ENCODE peak calls at places on chromosomes 6 and 20, in four cellular contexts. Q is GM12878, Y is upper lobe of left lung, B is HepG2. G is an unnamed sample.
A peak's percentile ranks its signal among the peaks of the same experiment; 100 is the strongest.

GRCh38 chr6:135919026-135919425 is 67.5 kb downstream of the PDE7B start:
- ATAC-seq in Q (no peak), B (no peak), Y (no peak), G (no peak)

GRCh38 chr6:69818223-69818930 is 21.6 kb upstream of the LMBRD1 start:
- ATAC-seq in B (peak; percentile 51), Q (no peak), Y (no peak), G (no peak)

GRCh38 chr6:89657445-89658158 is 19.1 kb upstream of the LYRM2 start:
- ATAC-seq in B (no peak), Q (no peak), Y (no peak), G (no peak)

GRCh38 chr6:169472786-169473416 is 219.3 kb upstream of the THBS2 start:
- ATAC-seq in B (no peak), Y (no peak), Q (no peak), G (no peak)

GRCh38 chr6:156795825-156796224 is 18.6 kb downstream of the ARID1B start:
- ATAC-seq in Y (no peak), B (no peak), Q (no peak), G (no peak)

GRCh38 chr6:168888786-168889345 is 364.8 kb downstream of the THBS2 start:
- ATAC-seq in Q (no peak), B (no peak), Y (no peak), G (no peak)

GRCh38 chr20:59144179-59144830 is 19.3 kb upstream of the ZNF831 start:
- ATAC-seq in Y (no peak), Q (no peak), B (no peak), G (no peak)

GRCh38 chr6:119727504-119728219 is 378.1 kb upstream of the MAN1A1 start:
- ATAC-seq in Q (peak; percentile 41), Y (no peak), B (peak; percentile 96), G (no peak)

GRCh38 chr6:108651781-108652227 is 91.1 kb downstream of the FOXO3 start:
- ATAC-seq in Y (no peak), B (no peak), Q (no peak), G (peak; percentile 75)

GRCh38 chr6:159842035-159842434 is 42.0 kb downstream of the PNLDC1 start:
- ATAC-seq in B (peak; percentile 79), Q (peak; percentile 72), Y (no peak), G (no peak)

GRCh38 chr20:21202284-21202683 is 76.4 kb downstream of the KIZ start:
- ATAC-seq in Q (no peak), Y (no peak), B (no peak), G (no peak)

GRCh38 chr6:73028124-73028766 is 197.1 kb downstream of the KHDC1L start:
- ATAC-seq in Y (no peak), B (no peak), Q (no peak), G (no peak)

GRCh38 chr20:59740621-59741020 is 136.3 kb downstream of the PHACTR3 start:
- ATAC-seq in Q (no peak), B (no peak), Y (no peak), G (no peak)

GRCh38 chr6:125714431-125715090 is 34.9 kb upstream of the HEY2 start:
- ATAC-seq in Q (peak; percentile 83), B (no peak), Y (no peak), G (no peak)

GRCh38 chr6:99416892-99417767 is 8.0 kb downstream of the PNISR start:
- ATAC-seq in B (no peak), Y (no peak), Q (peak; percentile 86), G (no peak)

GRCh38 chr20:22607695-22608094 is 23.3 kb upstream of the FOXA2 start:
- ATAC-seq in Q (no peak), B (no peak), Y (no peak), G (no peak)

GRCh38 chr6:31727034-31727716 is 1.9 kb downstream of the DDAH2 start:
- ATAC-seq in Y (no peak), B (no peak), Q (peak; percentile 44), G (no peak)

DNA sequence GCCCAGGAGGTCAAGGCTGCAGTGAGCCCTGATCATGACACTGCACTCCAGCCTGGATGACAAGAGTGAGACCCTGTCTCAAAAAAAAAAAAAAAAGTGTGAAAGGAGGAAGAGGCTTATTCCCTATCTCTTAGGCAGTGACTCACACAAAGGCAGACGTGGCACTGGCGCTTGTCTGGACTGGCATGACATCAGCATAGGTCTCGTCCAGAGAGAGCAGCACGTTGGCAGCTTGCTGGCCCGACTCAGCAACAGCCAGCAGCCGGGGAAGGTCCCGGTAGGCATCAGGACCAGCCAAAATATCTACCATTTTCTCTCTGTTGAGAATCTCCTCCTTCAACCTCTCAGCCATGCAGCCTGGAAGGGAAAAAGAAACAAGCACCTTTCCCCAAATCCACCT is 14.1 kb downstream of the CDK5RAP1 start:
- ATAC-seq in Y (no peak), Q (no peak), B (no peak), G (no peak)
- TF ChIP-seq POLR2A in Y (no peak), Q (no peak), B (no peak), G (no peak)

DNA sequence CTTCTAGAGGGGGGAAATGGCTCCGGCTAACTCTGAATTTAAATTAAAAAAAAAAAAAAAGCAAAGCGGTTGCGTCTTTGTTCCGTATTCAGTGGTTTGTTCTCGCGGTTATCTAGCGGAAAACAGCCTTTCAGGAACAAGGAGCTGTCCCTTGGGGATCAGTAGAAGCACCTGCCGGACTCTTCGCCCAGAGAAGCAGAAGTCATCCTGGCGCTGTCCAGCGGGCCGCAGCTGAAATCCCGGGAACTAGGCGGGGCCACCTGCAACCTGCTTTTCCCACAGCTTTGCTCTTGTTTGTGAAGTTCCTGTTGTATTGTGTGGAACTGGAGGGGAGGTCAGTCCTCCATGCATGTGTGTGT is 43.9 kb upstream of the GJE1 start:
- ATAC-seq in Y (no peak), B (peak; percentile 86), Q (no peak), G (no peak)
- TF ChIP-seq POLR2AphosphoS5 in Y (no peak), B (no peak), Q (no peak), G (no peak)

GRCh38 chr20:1503564-1504227 is 12.5 kb upstream of the SIRPB2 start:
- ATAC-seq in Q (peak; percentile 100), B (peak; percentile 100), Y (peak; percentile 94), G (peak; percentile 69)
- TF ChIP-seq POLR2A in Q (no peak), B (no peak), Y (no peak), G (no peak)

GRCh38 chr6:112951829-112952228 is 604.7 kb downstream of the RFPL4B start:
- ATAC-seq in Q (no peak), B (no peak), Y (no peak), G (no peak)

GRCh38 chr6:112957526-112957916 is 610.4 kb downstream of the RFPL4B start:
- ATAC-seq in B (no peak), Q (no peak), Y (no peak), G (no peak)

GRCh38 chr6:112956696-112957525 is 609.8 kb downstream of the RFPL4B start:
- ATAC-seq in Y (no peak), Q (no peak), B (no peak), G (peak; percentile 63)
- TF ChIP-seq POLR2AphosphoS5 in Y (no peak), Q (no peak), B (no peak), G (peak; percentile 90)

DNA sequence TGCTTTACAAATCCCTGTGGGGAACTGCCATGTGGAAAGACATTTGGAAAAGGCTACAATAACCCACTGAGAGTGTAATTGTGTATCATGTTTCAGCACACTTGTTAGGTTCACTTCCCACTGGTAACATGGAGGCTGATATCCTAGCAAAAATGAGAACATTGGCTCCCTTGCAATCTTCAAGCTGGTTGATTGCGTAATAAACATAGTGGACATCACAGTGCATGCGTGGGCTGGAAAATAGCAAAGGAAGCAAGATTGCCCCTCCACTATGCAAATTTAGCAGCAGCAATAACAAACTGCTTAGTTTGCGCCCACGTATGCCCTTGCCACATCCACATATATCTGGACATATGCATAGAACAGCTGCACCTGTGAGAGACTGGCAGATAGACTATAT is 410.2 kb downstream of the MEI4 start:
- ATAC-seq in Y (no peak), B (no peak), Q (no peak), G (no peak)
- TF ChIP-seq POLR2A in Y (no peak), B (no peak), Q (no peak), G (no peak)